ENCODE peak calls at places on chromosomes 5 and 9, in ten cellular contexts. One of them, this sample, is unnamed.

GRCh38 chr9:78130004-78130403 is 98.4 kb upstream of the GNAQ start:
- DNase-seq in neural progenitor cell: peak
- DNase-seq in brain microvascular endothelial cell: peak
- DNase-seq in nephron progenitor cell: no peak
- DNase-seq in CD8-positive, alpha-beta T cell: no peak
- DNase-seq in LNCaP clone FGC: no peak
- DNase-seq in mammary epithelial cell: peak
- DNase-seq in psoas muscle: no peak
- DNase-seq in GM20000: no peak
- DNase-seq in fibroblast of the aortic adventitia: peak
- DNase-seq in this sample: no peak

GRCh38 chr9:12760758-12761157 is 14.1 kb upstream of the LURAP1L start:
- DNase-seq in neural progenitor cell: no peak
- DNase-seq in brain microvascular endothelial cell: no peak
- DNase-seq in nephron progenitor cell: no peak
- DNase-seq in CD8-positive, alpha-beta T cell: no peak
- DNase-seq in LNCaP clone FGC: peak
- DNase-seq in mammary epithelial cell: peak
- DNase-seq in psoas muscle: no peak
- DNase-seq in GM20000: no peak
- DNase-seq in fibroblast of the aortic adventitia: no peak
- DNase-seq in this sample: no peak

GRCh38 chr5:154364845-154365244 is 81.0 kb upstream of the SAP30L start:
- DNase-seq in neural progenitor cell: no peak
- DNase-seq in brain microvascular endothelial cell: no peak
- DNase-seq in nephron progenitor cell: no peak
- DNase-seq in CD8-positive, alpha-beta T cell: no peak
- DNase-seq in LNCaP clone FGC: no peak
- DNase-seq in mammary epithelial cell: no peak
- DNase-seq in psoas muscle: no peak
- DNase-seq in GM20000: no peak
- DNase-seq in fibroblast of the aortic adventitia: no peak
- DNase-seq in this sample: no peak

GRCh38 chr5:149152317-149152746 is 11.0 kb downstream of the ABLIM3 start:
- DNase-seq in neural progenitor cell: no peak
- DNase-seq in brain microvascular endothelial cell: no peak
- DNase-seq in nephron progenitor cell: no peak
- DNase-seq in CD8-positive, alpha-beta T cell: no peak
- DNase-seq in LNCaP clone FGC: peak
- DNase-seq in mammary epithelial cell: no peak
- DNase-seq in psoas muscle: no peak
- DNase-seq in GM20000: no peak
- DNase-seq in fibroblast of the aortic adventitia: peak
- DNase-seq in this sample: no peak

GRCh38 chr5:135446186-135446585 is 962 bp downstream of the DCANP1 start:
- DNase-seq in neural progenitor cell: no peak
- DNase-seq in brain microvascular endothelial cell: no peak
- DNase-seq in nephron progenitor cell: no peak
- DNase-seq in CD8-positive, alpha-beta T cell: no peak
- DNase-seq in LNCaP clone FGC: no peak
- DNase-seq in mammary epithelial cell: no peak
- DNase-seq in psoas muscle: no peak
- DNase-seq in GM20000: no peak
- DNase-seq in fibroblast of the aortic adventitia: no peak
- DNase-seq in this sample: no peak

GRCh38 chr5:80068775-80069174 is 33.6 kb downstream of the THBS4 start:
- DNase-seq in neural progenitor cell: no peak
- DNase-seq in brain microvascular endothelial cell: no peak
- DNase-seq in nephron progenitor cell: no peak
- DNase-seq in CD8-positive, alpha-beta T cell: no peak
- DNase-seq in LNCaP clone FGC: no peak
- DNase-seq in mammary epithelial cell: no peak
- DNase-seq in psoas muscle: no peak
- DNase-seq in GM20000: no peak
- DNase-seq in fibroblast of the aortic adventitia: no peak
- DNase-seq in this sample: no peak

GRCh38 chr5:60339691-60340191 is 360.2 kb downstream of the DEPDC1B start:
- DNase-seq in neural progenitor cell: no peak
- DNase-seq in brain microvascular endothelial cell: no peak
- DNase-seq in nephron progenitor cell: no peak
- DNase-seq in CD8-positive, alpha-beta T cell: no peak
- DNase-seq in LNCaP clone FGC: no peak
- DNase-seq in mammary epithelial cell: no peak
- DNase-seq in psoas muscle: peak
- DNase-seq in GM20000: no peak
- DNase-seq in fibroblast of the aortic adventitia: peak
- DNase-seq in this sample: no peak

GRCh38 chr5:180860273-180860886 is 696 bp downstream of the ZFP62 start:
- DNase-seq in neural progenitor cell: peak
- DNase-seq in brain microvascular endothelial cell: no peak
- DNase-seq in nephron progenitor cell: no peak
- DNase-seq in CD8-positive, alpha-beta T cell: no peak
- DNase-seq in LNCaP clone FGC: peak
- DNase-seq in mammary epithelial cell: no peak
- DNase-seq in psoas muscle: no peak
- DNase-seq in GM20000: peak
- DNase-seq in fibroblast of the aortic adventitia: peak
- DNase-seq in this sample: no peak

GRCh38 chr9:128081052-128081451 is 13.0 kb downstream of the SLC25A25 start:
- DNase-seq in neural progenitor cell: peak
- DNase-seq in brain microvascular endothelial cell: peak
- DNase-seq in nephron progenitor cell: peak
- DNase-seq in CD8-positive, alpha-beta T cell: no peak
- DNase-seq in LNCaP clone FGC: no peak
- DNase-seq in mammary epithelial cell: no peak
- DNase-seq in psoas muscle: no peak
- DNase-seq in GM20000: no peak
- DNase-seq in fibroblast of the aortic adventitia: peak
- DNase-seq in this sample: no peak

GRCh38 chr9:40907657-40908624 is 220.5 kb downstream of the FOXD4L6 start:
- DNase-seq in neural progenitor cell: no peak
- DNase-seq in brain microvascular endothelial cell: no peak
- DNase-seq in nephron progenitor cell: no peak
- DNase-seq in CD8-positive, alpha-beta T cell: no peak
- DNase-seq in LNCaP clone FGC: no peak
- DNase-seq in mammary epithelial cell: no peak
- DNase-seq in psoas muscle: no peak
- DNase-seq in GM20000: no peak
- DNase-seq in fibroblast of the aortic adventitia: no peak
- DNase-seq in this sample: no peak

DNA sequence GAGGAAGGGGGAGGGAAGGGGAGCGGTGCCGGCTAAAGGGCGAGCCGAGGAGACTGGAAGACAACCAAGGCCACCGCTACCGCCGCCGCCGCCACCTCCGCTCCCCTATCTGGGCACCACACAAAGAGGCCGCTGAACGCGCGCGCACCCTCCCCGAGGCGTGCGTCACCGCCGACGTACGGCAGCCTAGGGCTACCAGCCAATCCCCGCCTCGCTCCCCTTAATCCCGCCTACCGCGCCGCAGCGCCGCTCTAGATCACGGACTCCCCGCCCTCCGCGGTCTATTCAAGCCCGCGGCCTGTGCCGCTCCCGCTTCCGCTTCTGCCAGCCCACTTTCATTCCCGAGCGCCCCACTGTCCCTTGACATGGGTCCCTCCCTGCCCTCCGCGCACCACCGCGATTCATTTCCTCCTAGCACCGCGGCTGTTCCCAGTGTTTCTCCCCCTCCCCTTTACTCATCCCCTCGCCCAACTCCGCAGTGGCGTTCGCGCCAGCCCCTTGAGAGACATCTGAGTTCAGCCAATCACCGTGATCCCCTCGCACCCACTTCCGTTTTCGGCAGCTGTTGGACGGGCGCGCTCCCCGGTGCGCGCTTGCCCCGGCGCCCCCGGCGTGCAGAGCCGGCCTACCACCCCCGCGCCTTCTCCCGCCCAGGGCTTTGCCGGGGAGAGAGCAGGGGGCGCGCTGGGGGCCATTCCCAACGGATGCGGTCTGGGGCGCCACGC is at the start of gene HNRNPA0:
- DNase-seq in neural progenitor cell: peak
- DNase-seq in brain microvascular endothelial cell: peak
- DNase-seq in nephron progenitor cell: peak
- DNase-seq in CD8-positive, alpha-beta T cell: peak
- DNase-seq in LNCaP clone FGC: peak
- DNase-seq in mammary epithelial cell: peak
- DNase-seq in psoas muscle: peak
- DNase-seq in GM20000: peak
- DNase-seq in fibroblast of the aortic adventitia: peak
- DNase-seq in this sample: peak
- TF ChIP-seq CTCF in neural progenitor cell: peak
- TF ChIP-seq CTCF in brain microvascular endothelial cell: no peak
- TF ChIP-seq CTCF in nephron progenitor cell: no peak
- TF ChIP-seq CTCF in CD8-positive, alpha-beta T cell: no peak
- TF ChIP-seq CTCF in LNCaP clone FGC: no peak
- TF ChIP-seq CTCF in mammary epithelial cell: no peak
- TF ChIP-seq CTCF in psoas muscle: peak
- TF ChIP-seq CTCF in GM20000: no peak
- TF ChIP-seq CTCF in fibroblast of the aortic adventitia: no peak
- TF ChIP-seq CTCF in this sample: no peak

DNA sequence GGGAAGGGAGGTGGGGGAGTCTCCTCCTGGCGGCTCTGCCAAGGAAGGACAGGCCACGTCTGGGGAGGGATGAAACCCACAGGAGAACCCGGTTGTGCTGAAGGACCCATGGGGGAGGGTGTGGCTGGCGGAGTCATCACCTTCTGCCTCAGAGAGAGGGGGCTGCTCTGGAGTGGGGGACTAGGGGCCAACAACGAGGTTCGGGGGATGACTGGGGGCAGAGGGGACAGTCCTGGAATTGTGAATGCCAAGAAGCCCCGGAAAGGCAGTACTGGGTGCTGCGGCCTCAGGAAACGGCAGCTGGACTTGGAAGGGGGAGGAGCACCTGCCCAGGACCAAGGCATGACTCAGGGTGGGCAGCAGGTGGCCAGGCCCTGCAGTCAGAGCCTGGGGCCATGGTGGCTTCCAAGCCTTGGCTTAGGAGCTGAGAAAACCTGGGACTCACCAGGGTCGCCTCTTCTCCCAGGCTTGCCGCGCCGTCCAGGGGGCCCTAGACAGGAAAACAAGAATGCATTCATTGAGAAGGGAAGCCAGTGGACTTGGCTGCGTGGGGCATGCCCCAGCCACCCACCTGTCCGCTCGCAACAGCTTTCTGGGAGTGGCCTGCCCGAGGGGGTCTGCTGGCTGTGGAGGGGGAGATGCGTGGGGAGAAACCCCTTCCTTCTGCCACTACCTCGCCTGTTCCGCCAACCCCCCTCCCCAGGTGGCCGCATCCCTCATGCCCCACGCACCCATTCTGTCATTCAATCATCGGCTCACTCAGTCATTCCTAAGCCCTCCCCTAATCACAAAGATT is 74.0 kb upstream of the PHYKPL start:
- DNase-seq in neural progenitor cell: no peak
- DNase-seq in brain microvascular endothelial cell: no peak
- DNase-seq in nephron progenitor cell: no peak
- DNase-seq in CD8-positive, alpha-beta T cell: no peak
- DNase-seq in LNCaP clone FGC: no peak
- DNase-seq in mammary epithelial cell: no peak
- DNase-seq in psoas muscle: peak
- DNase-seq in GM20000: no peak
- DNase-seq in fibroblast of the aortic adventitia: no peak
- DNase-seq in this sample: peak
- TF ChIP-seq CTCF in neural progenitor cell: no peak
- TF ChIP-seq CTCF in brain microvascular endothelial cell: no peak
- TF ChIP-seq CTCF in nephron progenitor cell: no peak
- TF ChIP-seq CTCF in CD8-positive, alpha-beta T cell: no peak
- TF ChIP-seq CTCF in LNCaP clone FGC: no peak
- TF ChIP-seq CTCF in mammary epithelial cell: no peak
- TF ChIP-seq CTCF in psoas muscle: no peak
- TF ChIP-seq CTCF in GM20000: no peak
- TF ChIP-seq CTCF in fibroblast of the aortic adventitia: no peak
- TF ChIP-seq CTCF in this sample: no peak

DNA sequence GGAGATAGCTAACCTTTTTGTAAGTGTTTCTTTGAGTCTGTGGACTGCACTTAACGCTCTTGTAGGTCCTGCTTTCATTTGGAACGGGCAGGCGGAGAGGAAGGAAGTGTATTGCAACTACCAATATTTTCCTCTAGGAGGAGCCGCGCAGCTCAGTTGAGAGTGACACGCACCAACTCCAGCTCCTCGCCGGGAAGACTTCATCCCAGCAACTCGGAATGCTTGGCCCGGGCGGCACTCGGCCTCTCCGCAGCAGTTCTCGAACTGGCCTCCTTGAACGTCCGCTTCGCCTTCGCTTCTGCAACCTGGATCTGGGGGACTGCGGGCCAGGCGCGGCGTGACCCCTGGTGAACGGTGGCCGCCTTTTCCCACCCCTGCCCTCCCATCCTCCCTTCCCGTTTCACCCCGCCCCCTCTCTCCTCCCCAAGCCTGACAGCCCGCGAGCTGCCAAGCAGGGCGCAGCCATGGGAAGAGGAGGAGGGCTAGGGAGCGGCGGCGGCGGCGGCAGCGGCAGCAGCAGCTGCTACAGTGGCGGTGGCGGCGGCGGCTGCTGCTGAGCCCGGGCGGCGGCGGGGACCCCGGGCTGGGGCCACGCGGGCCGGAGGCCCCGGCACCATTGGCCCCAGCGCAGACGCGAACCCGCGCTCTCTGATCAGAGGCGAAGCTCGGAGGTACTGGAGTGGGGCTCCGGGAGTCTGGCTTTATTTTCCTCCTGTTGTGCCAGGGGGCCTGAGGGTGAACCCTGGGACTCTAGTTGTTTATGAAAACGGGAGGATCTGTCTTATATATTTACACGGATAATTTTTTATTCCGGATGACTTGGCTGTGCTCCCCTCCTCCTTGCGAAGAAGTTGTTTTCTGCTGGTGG is at the start of gene GHR:
- DNase-seq in neural progenitor cell: peak
- DNase-seq in brain microvascular endothelial cell: peak
- DNase-seq in nephron progenitor cell: peak
- DNase-seq in CD8-positive, alpha-beta T cell: no peak
- DNase-seq in LNCaP clone FGC: peak
- DNase-seq in mammary epithelial cell: peak
- DNase-seq in psoas muscle: peak
- DNase-seq in GM20000: peak
- DNase-seq in fibroblast of the aortic adventitia: peak
- DNase-seq in this sample: peak
- TF ChIP-seq CTCF in neural progenitor cell: peak
- TF ChIP-seq CTCF in brain microvascular endothelial cell: peak
- TF ChIP-seq CTCF in nephron progenitor cell: peak
- TF ChIP-seq CTCF in CD8-positive, alpha-beta T cell: no peak
- TF ChIP-seq CTCF in LNCaP clone FGC: peak
- TF ChIP-seq CTCF in mammary epithelial cell: peak
- TF ChIP-seq CTCF in psoas muscle: peak
- TF ChIP-seq CTCF in GM20000: peak
- TF ChIP-seq CTCF in fibroblast of the aortic adventitia: peak
- TF ChIP-seq CTCF in this sample: peak

DNA sequence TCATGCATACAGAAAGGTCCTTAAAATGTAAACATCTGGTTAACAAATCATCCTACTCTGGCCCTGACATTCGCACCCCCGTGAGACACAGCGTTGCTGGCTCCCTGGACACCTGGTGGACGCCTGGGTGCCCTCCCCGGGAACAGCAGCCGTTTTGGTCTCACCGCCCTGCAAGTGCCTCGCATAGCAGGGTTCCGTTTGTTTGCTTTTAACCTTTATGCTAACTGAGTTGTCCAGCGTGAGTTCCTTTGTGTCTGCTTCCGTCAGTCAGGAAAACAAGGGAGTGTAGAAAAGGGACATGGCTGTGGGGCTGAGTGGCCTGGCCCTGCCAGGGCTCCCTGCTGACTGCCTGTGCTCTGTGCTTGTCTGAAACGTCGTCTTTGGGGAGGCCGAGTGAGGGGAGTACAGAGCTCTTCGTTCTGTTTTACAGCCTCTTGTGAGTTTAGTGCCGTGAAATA is 91.8 kb upstream of the CACNA1B start:
- DNase-seq in neural progenitor cell: peak
- DNase-seq in brain microvascular endothelial cell: peak
- DNase-seq in nephron progenitor cell: no peak
- DNase-seq in CD8-positive, alpha-beta T cell: no peak
- DNase-seq in LNCaP clone FGC: peak
- DNase-seq in mammary epithelial cell: no peak
- DNase-seq in psoas muscle: no peak
- DNase-seq in GM20000: no peak
- DNase-seq in fibroblast of the aortic adventitia: no peak
- DNase-seq in this sample: no peak
- TF ChIP-seq CTCF in neural progenitor cell: peak
- TF ChIP-seq CTCF in brain microvascular endothelial cell: peak
- TF ChIP-seq CTCF in nephron progenitor cell: no peak
- TF ChIP-seq CTCF in CD8-positive, alpha-beta T cell: no peak
- TF ChIP-seq CTCF in LNCaP clone FGC: peak
- TF ChIP-seq CTCF in mammary epithelial cell: no peak
- TF ChIP-seq CTCF in psoas muscle: no peak
- TF ChIP-seq CTCF in GM20000: no peak
- TF ChIP-seq CTCF in fibroblast of the aortic adventitia: no peak
- TF ChIP-seq CTCF in this sample: no peak

This sample was measured in CD14-positive monocyte.